ENCODE peak calls at places on chromosomes 12 and 14, in eight cellular contexts. One of them, this sample, is unnamed.

GRCh38 chr12:92597118-92597517 is 105.7 kb upstream of the PLEKHG7 start:
- DNase-seq in cardiac muscle cell: no peak
- DNase-seq in CD4-positive, alpha-beta T cell: no peak
- DNase-seq in cardiac fibroblast: no peak
- DNase-seq in RWPE1: no peak
- DNase-seq in astrocyte: no peak
- DNase-seq in Calu3: no peak
- DNase-seq in NB4: no peak
- DNase-seq in this sample: no peak

GRCh38 chr14:68401320-68401719 is 391.5 kb downstream of the ZFP36L1 start:
- DNase-seq in cardiac muscle cell: no peak
- DNase-seq in NB4: no peak
- DNase-seq in Calu3: no peak
- DNase-seq in astrocyte: no peak
- DNase-seq in cardiac fibroblast: no peak
- DNase-seq in RWPE1: peak
- DNase-seq in CD4-positive, alpha-beta T cell: no peak
- DNase-seq in this sample: no peak

GRCh38 chr14:101223561-101224162 is 320.1 kb upstream of the RTL1 start:
- DNase-seq in astrocyte: no peak
- DNase-seq in NB4: no peak
- DNase-seq in Calu3: no peak
- DNase-seq in CD4-positive, alpha-beta T cell: no peak
- DNase-seq in cardiac fibroblast: no peak
- DNase-seq in cardiac muscle cell: no peak
- DNase-seq in RWPE1: no peak
- DNase-seq in this sample: no peak

GRCh38 chr12:55842681-55843429 is at the start of gene MMP19:
- DNase-seq in Calu3: no peak
- DNase-seq in CD4-positive, alpha-beta T cell: no peak
- DNase-seq in NB4: peak
- DNase-seq in RWPE1: peak
- DNase-seq in cardiac muscle cell: no peak
- DNase-seq in astrocyte: peak
- DNase-seq in cardiac fibroblast: peak
- DNase-seq in this sample: no peak

GRCh38 chr14:95504135-95505029 is 12.1 kb downstream of the SYNE3 start:
- DNase-seq in Calu3: no peak
- DNase-seq in CD4-positive, alpha-beta T cell: no peak
- DNase-seq in NB4: no peak
- DNase-seq in RWPE1: no peak
- DNase-seq in cardiac fibroblast: peak
- DNase-seq in astrocyte: peak
- DNase-seq in cardiac muscle cell: no peak
- DNase-seq in this sample: no peak

GRCh38 chr14:64939817-64940190 is 2.7 kb downstream of the GPX2 start:
- DNase-seq in astrocyte: no peak
- DNase-seq in Calu3: no peak
- DNase-seq in NB4: no peak
- DNase-seq in cardiac fibroblast: no peak
- DNase-seq in cardiac muscle cell: no peak
- DNase-seq in CD4-positive, alpha-beta T cell: no peak
- DNase-seq in RWPE1: no peak
- DNase-seq in this sample: no peak

GRCh38 chr12:116864371-116865160 is 16.7 kb downstream of the HRK start:
- DNase-seq in RWPE1: peak
- DNase-seq in NB4: no peak
- DNase-seq in cardiac fibroblast: peak
- DNase-seq in cardiac muscle cell: no peak
- DNase-seq in astrocyte: peak
- DNase-seq in CD4-positive, alpha-beta T cell: no peak
- DNase-seq in Calu3: no peak
- DNase-seq in this sample: no peak

GRCh38 chr12:68405292-68405900 is 73.2 kb upstream of the MDM1 start:
- DNase-seq in cardiac fibroblast: peak
- DNase-seq in NB4: peak
- DNase-seq in Calu3: no peak
- DNase-seq in cardiac muscle cell: no peak
- DNase-seq in astrocyte: no peak
- DNase-seq in RWPE1: no peak
- DNase-seq in CD4-positive, alpha-beta T cell: no peak
- DNase-seq in this sample: no peak

GRCh38 chr14:89563503-89563902 is 146.5 kb upstream of the FOXN3 start:
- DNase-seq in Calu3: no peak
- DNase-seq in RWPE1: no peak
- DNase-seq in cardiac fibroblast: no peak
- DNase-seq in CD4-positive, alpha-beta T cell: no peak
- DNase-seq in cardiac muscle cell: no peak
- DNase-seq in astrocyte: no peak
- DNase-seq in NB4: no peak
- DNase-seq in this sample: no peak

GRCh38 chr14:69335421-69335820 is 62.7 kb downstream of the ERH start:
- DNase-seq in cardiac muscle cell: no peak
- DNase-seq in cardiac fibroblast: no peak
- DNase-seq in Calu3: no peak
- DNase-seq in RWPE1: no peak
- DNase-seq in CD4-positive, alpha-beta T cell: no peak
- DNase-seq in NB4: no peak
- DNase-seq in astrocyte: peak
- DNase-seq in this sample: no peak

GRCh38 chr14:81311816-81312215 is 88.3 kb downstream of the STON2 start:
- DNase-seq in NB4: no peak
- DNase-seq in cardiac muscle cell: no peak
- DNase-seq in RWPE1: peak
- DNase-seq in CD4-positive, alpha-beta T cell: no peak
- DNase-seq in Calu3: no peak
- DNase-seq in astrocyte: no peak
- DNase-seq in cardiac fibroblast: peak
- DNase-seq in this sample: no peak

GRCh38 chr12:6451348-6452244 is at the start of gene TAPBPL:
- DNase-seq in cardiac muscle cell: peak
- DNase-seq in CD4-positive, alpha-beta T cell: peak
- DNase-seq in cardiac fibroblast: peak
- DNase-seq in NB4: peak
- DNase-seq in astrocyte: peak
- DNase-seq in Calu3: peak
- DNase-seq in RWPE1: peak
- DNase-seq in this sample: peak

GRCh38 chr12:121626853-121627623 is 708 bp downstream of the ORAI1 start:
- DNase-seq in Calu3: peak
- DNase-seq in cardiac fibroblast: peak
- DNase-seq in cardiac muscle cell: peak
- DNase-seq in astrocyte: peak
- DNase-seq in NB4: peak
- DNase-seq in RWPE1: peak
- DNase-seq in CD4-positive, alpha-beta T cell: peak
- DNase-seq in this sample: peak

GRCh38 chr14:103638594-103638993 is 9.6 kb downstream of the KLC1 start:
- DNase-seq in cardiac muscle cell: no peak
- DNase-seq in astrocyte: no peak
- DNase-seq in cardiac fibroblast: no peak
- DNase-seq in Calu3: no peak
- DNase-seq in RWPE1: no peak
- DNase-seq in CD4-positive, alpha-beta T cell: no peak
- DNase-seq in NB4: no peak
- DNase-seq in this sample: no peak

GRCh38 chr14:22556021-22556989 is 32.7 kb downstream of the DAD1 start:
- DNase-seq in RWPE1: peak
- DNase-seq in NB4: peak
- DNase-seq in cardiac muscle cell: no peak
- DNase-seq in CD4-positive, alpha-beta T cell: peak
- DNase-seq in astrocyte: peak
- DNase-seq in Calu3: peak
- DNase-seq in cardiac fibroblast: peak
- DNase-seq in this sample: no peak

GRCh38 chr12:117762143-117762542 is 206.6 kb downstream of the KSR2 start:
- DNase-seq in astrocyte: no peak
- DNase-seq in CD4-positive, alpha-beta T cell: no peak
- DNase-seq in NB4: no peak
- DNase-seq in Calu3: no peak
- DNase-seq in RWPE1: no peak
- DNase-seq in cardiac fibroblast: no peak
- DNase-seq in cardiac muscle cell: no peak
- DNase-seq in this sample: no peak

GRCh38 chr12:66235626-66236281 is 46.7 kb downstream of the IRAK3 start:
- DNase-seq in cardiac muscle cell: no peak
- DNase-seq in CD4-positive, alpha-beta T cell: no peak
- DNase-seq in RWPE1: peak
- DNase-seq in Calu3: no peak
- DNase-seq in astrocyte: no peak
- DNase-seq in NB4: peak
- DNase-seq in cardiac fibroblast: peak
- DNase-seq in this sample: no peak

GRCh38 chr12:57085999-57086950 is 2.6 kb upstream of the NAB2 start:
- DNase-seq in cardiac muscle cell: peak
- DNase-seq in cardiac fibroblast: peak
- DNase-seq in RWPE1: peak
- DNase-seq in astrocyte: peak
- DNase-seq in CD4-positive, alpha-beta T cell: no peak
- DNase-seq in Calu3: peak
- DNase-seq in NB4: peak
- DNase-seq in this sample: no peak

GRCh38 chr14:83988274-83988673 is 1541.7 kb upstream of the FLRT2 start:
- DNase-seq in Calu3: no peak
- DNase-seq in astrocyte: no peak
- DNase-seq in cardiac fibroblast: peak
- DNase-seq in RWPE1: no peak
- DNase-seq in cardiac muscle cell: no peak
- DNase-seq in NB4: peak
- DNase-seq in CD4-positive, alpha-beta T cell: no peak
- DNase-seq in this sample: no peak

GRCh38 chr12:51419473-51420228 is 5.0 kb upstream of the SLC4A8 start:
- DNase-seq in astrocyte: no peak
- DNase-seq in Calu3: no peak
- DNase-seq in RWPE1: no peak
- DNase-seq in cardiac muscle cell: peak
- DNase-seq in CD4-positive, alpha-beta T cell: no peak
- DNase-seq in NB4: no peak
- DNase-seq in cardiac fibroblast: peak
- DNase-seq in this sample: no peak
- TF ChIP-seq CTCF in astrocyte: peak
- TF ChIP-seq CTCF in Calu3: no peak
- TF ChIP-seq CTCF in RWPE1: no peak
- TF ChIP-seq CTCF in cardiac muscle cell: no peak
- TF ChIP-seq CTCF in CD4-positive, alpha-beta T cell: no peak
- TF ChIP-seq CTCF in NB4: peak
- TF ChIP-seq CTCF in cardiac fibroblast: no peak
- TF ChIP-seq CTCF in this sample: no peak

GRCh38 chr14:78227466-78228077 is 57.4 kb downstream of the NRXN3 start:
- DNase-seq in cardiac fibroblast: no peak
- DNase-seq in Calu3: no peak
- DNase-seq in astrocyte: no peak
- DNase-seq in cardiac muscle cell: no peak
- DNase-seq in NB4: no peak
- DNase-seq in CD4-positive, alpha-beta T cell: no peak
- DNase-seq in RWPE1: no peak
- DNase-seq in this sample: no peak
- TF ChIP-seq CTCF in cardiac fibroblast: no peak
- TF ChIP-seq CTCF in Calu3: no peak
- TF ChIP-seq CTCF in astrocyte: no peak
- TF ChIP-seq CTCF in cardiac muscle cell: no peak
- TF ChIP-seq CTCF in NB4: no peak
- TF ChIP-seq CTCF in CD4-positive, alpha-beta T cell: no peak
- TF ChIP-seq CTCF in RWPE1: no peak
- TF ChIP-seq CTCF in this sample: no peak

GRCh38 chr12:15979096-15980091 is 68.3 kb downstream of the DERA start:
- DNase-seq in Calu3: peak
- DNase-seq in astrocyte: peak
- DNase-seq in NB4: peak
- DNase-seq in cardiac fibroblast: peak
- DNase-seq in cardiac muscle cell: peak
- DNase-seq in RWPE1: peak
- DNase-seq in CD4-positive, alpha-beta T cell: no peak
- DNase-seq in this sample: no peak
- TF ChIP-seq CTCF in Calu3: peak
- TF ChIP-seq CTCF in astrocyte: peak
- TF ChIP-seq CTCF in NB4: peak
- TF ChIP-seq CTCF in cardiac fibroblast: peak
- TF ChIP-seq CTCF in cardiac muscle cell: peak
- TF ChIP-seq CTCF in RWPE1: no peak
- TF ChIP-seq CTCF in CD4-positive, alpha-beta T cell: no peak
- TF ChIP-seq CTCF in this sample: peak

GRCh38 chr12:122981036-122981471 is 573 bp downstream of the ARL6IP4 start:
- DNase-seq in RWPE1: no peak
- DNase-seq in CD4-positive, alpha-beta T cell: no peak
- DNase-seq in cardiac muscle cell: no peak
- DNase-seq in astrocyte: no peak
- DNase-seq in cardiac fibroblast: peak
- DNase-seq in NB4: peak
- DNase-seq in Calu3: no peak
- DNase-seq in this sample: peak

GRCh38 chr12:122981587-122982493 is 1.4 kb downstream of the ARL6IP4 start:
- DNase-seq in Calu3: no peak
- DNase-seq in cardiac fibroblast: no peak
- DNase-seq in cardiac muscle cell: no peak
- DNase-seq in NB4: no peak
- DNase-seq in CD4-positive, alpha-beta T cell: no peak
- DNase-seq in RWPE1: no peak
- DNase-seq in astrocyte: no peak
- DNase-seq in this sample: no peak

GRCh38 chr12:122979001-122979907 is 1.2 kb upstream of the ARL6IP4 start:
- DNase-seq in NB4: no peak
- DNase-seq in Calu3: no peak
- DNase-seq in CD4-positive, alpha-beta T cell: no peak
- DNase-seq in cardiac fibroblast: no peak
- DNase-seq in astrocyte: no peak
- DNase-seq in RWPE1: no peak
- DNase-seq in cardiac muscle cell: no peak
- DNase-seq in this sample: no peak

GRCh38 chr12:122979908-122980191 is 631 bp upstream of the ARL6IP4 start:
- DNase-seq in cardiac fibroblast: peak
- DNase-seq in RWPE1: no peak
- DNase-seq in astrocyte: no peak
- DNase-seq in Calu3: no peak
- DNase-seq in cardiac muscle cell: no peak
- DNase-seq in NB4: no peak
- DNase-seq in CD4-positive, alpha-beta T cell: no peak
- DNase-seq in this sample: no peak

DNA sequence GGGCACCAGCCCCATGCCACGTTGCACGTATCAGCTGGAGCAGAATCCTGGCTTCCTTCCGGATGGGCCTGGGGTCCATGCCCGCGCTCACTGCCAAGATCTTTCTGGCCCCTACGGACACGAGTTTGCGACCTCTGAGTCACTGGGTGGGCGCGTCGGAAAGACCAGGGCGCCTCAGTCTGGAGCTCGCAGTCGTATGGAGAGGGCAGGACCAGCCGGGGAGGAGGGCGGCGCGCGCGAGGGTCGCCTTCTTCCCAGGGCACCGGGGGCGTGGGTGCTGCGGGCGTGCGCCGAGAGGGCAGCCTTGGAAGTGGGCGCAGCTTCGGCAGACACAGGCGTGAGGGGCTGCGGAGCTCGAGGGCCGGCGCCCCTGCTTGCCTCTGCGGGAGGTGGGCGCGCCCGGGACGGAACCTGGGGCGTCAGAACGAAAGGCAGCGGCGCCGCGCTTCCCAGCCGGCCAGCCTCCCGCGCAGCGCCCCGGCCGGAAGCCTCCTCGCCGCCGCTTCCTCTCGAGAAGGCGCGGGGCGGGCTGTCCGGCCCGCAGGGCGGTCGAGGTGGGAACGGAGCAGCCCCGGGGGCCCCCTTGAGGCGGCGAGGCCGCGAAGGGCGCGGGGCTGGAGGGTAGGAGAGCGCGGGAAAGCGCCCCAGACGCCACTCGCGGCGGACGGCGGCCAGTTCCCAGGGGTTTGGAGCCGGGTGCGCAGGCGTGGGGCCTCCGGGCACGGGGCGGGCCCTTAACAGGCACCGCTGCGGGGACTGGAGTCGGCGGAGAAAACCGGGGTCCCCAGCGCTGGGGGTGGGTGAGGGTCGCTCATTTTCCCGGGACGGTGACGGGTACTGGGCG is at the start of gene ARL6IP4:
- DNase-seq in cardiac muscle cell: peak
- DNase-seq in RWPE1: peak
- DNase-seq in astrocyte: peak
- DNase-seq in NB4: peak
- DNase-seq in Calu3: peak
- DNase-seq in CD4-positive, alpha-beta T cell: peak
- DNase-seq in cardiac fibroblast: peak
- DNase-seq in this sample: peak
- TF ChIP-seq CTCF in cardiac muscle cell: no peak
- TF ChIP-seq CTCF in RWPE1: no peak
- TF ChIP-seq CTCF in astrocyte: no peak
- TF ChIP-seq CTCF in NB4: no peak
- TF ChIP-seq CTCF in Calu3: no peak
- TF ChIP-seq CTCF in CD4-positive, alpha-beta T cell: no peak
- TF ChIP-seq CTCF in cardiac fibroblast: no peak
- TF ChIP-seq CTCF in this sample: no peak